ENCODE peak calls at places on chromosomes 13 and 19, in four cellular contexts. D is omental fat pad, T is lung, W is ovary. A is an unnamed sample.

GRCh38 chr19:8208119-8208709 is 956 bp upstream of the CERS4 start:
- DNase-seq in D (no peak), W (no peak), T (no peak), A (no peak)

GRCh38 chr13:83975668-83976165 is 93.4 kb upstream of the SLITRK1 start:
- DNase-seq in W (no peak), T (no peak), D (no peak), A (no peak)

GRCh38 chr19:21474671-21475181 is 30.7 kb upstream of the ZNF429 start:
- DNase-seq in D (peak; percentile 74), W (peak; percentile 93), T (peak; percentile 79), A (peak; percentile 93)

GRCh38 chr19:7722231-7722651 is 9.7 kb downstream of the CLEC4G start:
- DNase-seq in T (no peak), W (no peak), D (no peak), A (no peak)

GRCh38 chr19:5969476-5969875 is 8.5 kb downstream of the RANBP3 start:
- DNase-seq in D (no peak), W (no peak), T (no peak), A (no peak)

GRCh38 chr13:30071890-30072817 is 221.7 kb upstream of the UBL3 start:
- DNase-seq in T (peak; percentile 58), W (no peak), D (no peak), A (no peak)

GRCh38 chr13:50780201-50781015 is 63.1 kb downstream of the DLEU7 start:
- DNase-seq in T (no peak), W (no peak), D (no peak), A (no peak)

GRCh38 chr13:31050486-31051400 is 111.0 kb downstream of the HSPH1 start:
- DNase-seq in W (no peak), T (no peak), D (no peak), A (no peak)

GRCh38 chr19:13299838-13300237 is 149.6 kb downstream of the IER2 start:
- DNase-seq in W (no peak), T (no peak), D (no peak), A (no peak)

GRCh38 chr13:73939071-73939380 is 195.2 kb downstream of the KLF12 start:
- DNase-seq in D (no peak), T (no peak), W (no peak), A (no peak)

GRCh38 chr13:28177877-28178276 is 39.5 kb downstream of the PAN3 start:
- DNase-seq in T (no peak), W (no peak), D (no peak), A (no peak)

GRCh38 chr13:43205421-43205820 is 182.0 kb downstream of the DNAJC15 start:
- DNase-seq in D (no peak), T (no peak), W (no peak), A (no peak)

GRCh38 chr19:40231544-40232424 is 5.3 kb upstream of the CCNP start:
- DNase-seq in D (no peak), W (no peak), T (no peak), A (no peak)
- TF ChIP-seq CTCF in D (no peak), W (no peak), T (no peak), A (no peak)

GRCh38 chr19:34988119-34988518 is 12.0 kb upstream of the GRAMD1A start:
- DNase-seq in D (no peak), W (no peak), T (no peak), A (no peak)
- TF ChIP-seq CTCF in D (no peak), W (no peak), T (no peak), A (no peak)

GRCh38 chr19:41688687-41689086 is 617 bp upstream of the CEACAM7 start:
- DNase-seq in D (no peak), T (no peak), W (no peak), A (no peak)

GRCh38 chr19:41690801-41691065 is 2.7 kb upstream of the CEACAM7 start:
- DNase-seq in T (no peak), W (no peak), D (no peak), A (no peak)

GRCh38 chr19:41688098-41688497 is at the start of gene CEACAM7:
- DNase-seq in D (no peak), W (no peak), T (no peak), A (no peak)

GRCh38 chr19:41691268-41691970 is 3.3 kb upstream of the CEACAM7 start:
- DNase-seq in T (no peak), W (no peak), D (no peak), A (no peak)

GRCh38 chr19:41689993-41690800 is 2.1 kb upstream of the CEACAM7 start:
- DNase-seq in D (no peak), T (no peak), W (no peak), A (no peak)
- TF ChIP-seq CTCF in D (no peak), T (no peak), W (no peak), A (no peak)

GRCh38 chr19:40397568-40397906 is 7.6 kb upstream of the HIPK4 start:
- DNase-seq in D (no peak), T (no peak), W (no peak), A (no peak)

GRCh38 chr19:40398417-40399056 is 8.6 kb upstream of the HIPK4 start:
- DNase-seq in T (peak; percentile 81), D (no peak), W (peak; percentile 83), A (no peak)

GRCh38 chr19:40407714-40408600 is 5.2 kb downstream of the PRX start:
- DNase-seq in D (no peak), T (no peak), W (no peak), A (no peak)

GRCh38 chr19:40400521-40400920 is 10.5 kb upstream of the HIPK4 start:
- DNase-seq in D (no peak), T (no peak), W (no peak), A (no peak)

GRCh38 chr19:40403262-40403984 is 9.8 kb downstream of the PRX start:
- DNase-seq in D (peak; percentile 89), W (peak; percentile 92), T (peak; percentile 95), A (peak; percentile 93)
- TF ChIP-seq CTCF in D (no peak), W (no peak), T (no peak), A (no peak)

GRCh38 chr19:56351208-56351607 is 36.6 kb upstream of the ZSCAN5A start:
- DNase-seq in T (no peak), D (no peak), W (no peak), A (no peak)

GRCh38 chr19:56350416-56351045 is 35.9 kb upstream of the ZSCAN5A start:
- DNase-seq in T (no peak), D (peak; percentile 33), W (no peak), A (no peak)

GRCh38 chr19:56347163-56347778 is 32.6 kb upstream of the ZSCAN5A start:
- DNase-seq in T (no peak), W (no peak), D (no peak), A (no peak)

GRCh38 chr19:56348289-56348877 is 33.7 kb upstream of the ZSCAN5A start:
- DNase-seq in D (no peak), T (no peak), W (no peak), A (no peak)
- TF ChIP-seq CTCF in D (no peak), T (no peak), W (no peak), A (no peak)

GRCh38 chr19:27966390-27966816 is 1246.5 kb downstream of the UQCRFS1 start:
- DNase-seq in T (no peak), W (no peak), D (no peak), A (no peak)
- TF ChIP-seq CTCF in T (peak; percentile 1), W (peak; percentile 29), D (no peak), A (peak; percentile 71)